ENCODE peak calls at places on chromosome 3, in ten cellular contexts. E is GOT3; N is HTR-8/SVneo; H is stimulated activated CD8-positive, alpha-beta memory T cell treated with anti-CD3 and anti-CD28 coated beads, Interleukin-7, amount 100 ng/mL, for 1 hour; Z is NCI-H1092 treated with DMSO at 0.1 percent for 48 hours; P is NCI-H69; I is GM12891; V is left lobe of liver; O is CD8-positive, alpha-beta memory T cell; X is HS-5. C is an unnamed sample.

GRCh38 chr3:197495059-197495455 is 60.7 kb downstream of the BDH1 start:
- DNase-seq in E (no peak), N (no peak), H (no peak), Z (no peak), P (no peak), I (no peak), V (no peak), O (no peak), X (no peak), C (no peak)

GRCh38 chr3:17742092-17742836 is at the start of gene TBC1D5:
- DNase-seq in E (peak; percentile 93), N (peak; percentile 65), H (peak; percentile 78), Z (peak; percentile 94), P (peak; percentile 98), I (peak; percentile 84), V (peak; percentile 98), O (peak; percentile 86), X (no peak), C (peak; percentile 63)

GRCh38 chr3:171455603-171456550 is 4.3 kb downstream of the TNIK start:
- DNase-seq in E (no peak), N (no peak), H (no peak), Z (no peak), P (no peak), I (no peak), V (no peak), O (no peak), X (no peak), C (no peak)

GRCh38 chr3:134640872-134641470 is 9.9 kb downstream of the KY start:
- DNase-seq in E (no peak), N (peak; percentile 33), H (no peak), Z (peak; percentile 36), P (peak; percentile 41), I (no peak), V (peak; percentile 41), O (no peak), X (no peak), C (no peak)

GRCh38 chr3:121630355-121630754 is 30.3 kb downstream of the HCLS1 start:
- DNase-seq in E (no peak), N (no peak), H (no peak), Z (no peak), P (no peak), I (no peak), V (no peak), O (no peak), X (no peak), C (no peak)

GRCh38 chr3:123552095-123552714 is 32.6 kb downstream of the HACD2 start:
- DNase-seq in E (no peak), N (peak; percentile 10), H (no peak), Z (no peak), P (peak; percentile 23), I (no peak), V (no peak), O (no peak), X (no peak), C (no peak)

GRCh38 chr3:140122183-140122582 is 187.2 kb downstream of the CLSTN2 start:
- DNase-seq in E (no peak), N (no peak), H (no peak), Z (no peak), P (no peak), I (no peak), V (no peak), O (no peak), X (no peak), C (no peak)

GRCh38 chr3:48130321-48130881 is 57.8 kb downstream of the CDC25A start:
- DNase-seq in E (no peak), N (peak; percentile 32), H (no peak), Z (no peak), P (peak; percentile 11), I (no peak), V (peak; percentile 58), O (no peak), X (no peak), C (no peak)

GRCh38 chr3:19866751-19867347 is 67.2 kb downstream of the EFHB start:
- DNase-seq in E (no peak), N (peak; percentile 45), H (no peak), Z (peak; percentile 2), P (peak; percentile 64), I (peak; percentile 15), V (no peak), O (no peak), X (peak; percentile 19), C (peak; percentile 22)

GRCh38 chr3:186802701-186803100 is 3.6 kb downstream of the RFC4 start:
- DNase-seq in E (no peak), N (no peak), H (no peak), Z (no peak), P (no peak), I (no peak), V (no peak), O (no peak), X (no peak), C (no peak)

GRCh38 chr3:123880998-123881561 is 3.1 kb downstream of the MYLK start:
- DNase-seq in E (no peak), N (no peak), H (no peak), Z (peak; percentile 29), P (peak; percentile 34), I (no peak), V (no peak), O (no peak), X (no peak), C (no peak)

GRCh38 chr3:114307222-114307840 is 13.5 kb downstream of the TIGIT start:
- DNase-seq in E (no peak), N (no peak), H (no peak), Z (no peak), P (no peak), I (no peak), V (no peak), O (no peak), X (no peak), C (peak; percentile 26)

GRCh38 chr3:197308591-197308990 is 10.2 kb upstream of the DLG1 start:
- DNase-seq in E (no peak), N (no peak), H (no peak), Z (no peak), P (no peak), I (no peak), V (no peak), O (no peak), X (no peak), C (no peak)

C was measured in CD8-positive, alpha-beta T cell.